ENCODE peak calls at places on chromosome 9, in nine cellular contexts. P is globus pallidus, D is NCI-H1930, R is SK-N-SH, H is uterus, V is ecto neural progenitor cell, Z is foreskin keratinocyte, I is NCI-H82, Q is DMS153. U is an unnamed sample.

GRCh38 chr9:114007991-114008666 is 70.0 kb downstream of the AMBP start:
- DNase-seq in R (no peak), V (peak), I (no peak), Z (no peak), D (no peak), Q (no peak), H (no peak), P (no peak), U (no peak)

GRCh38 chr9:109416135-109416706 is 81.9 kb downstream of the PTPN3 start:
- DNase-seq in R (no peak), P (no peak), Q (no peak), I (no peak), H (no peak), D (no peak), Z (no peak), V (no peak), U (no peak)

GRCh38 chr9:133904371-133905090 is 87.6 kb downstream of the VAV2 start:
- DNase-seq in I (no peak), Q (no peak), H (no peak), P (no peak), V (no peak), Z (no peak), R (no peak), D (no peak), U (no peak)

GRCh38 chr9:127927457-127928231 is 2.9 kb downstream of the PIP5KL1 start:
- DNase-seq in V (peak), P (no peak), I (peak), H (no peak), Q (peak), D (peak), R (no peak), Z (peak), U (no peak)

GRCh38 chr9:21674894-21675293 is 127.5 kb upstream of the MTAP start:
- DNase-seq in V (no peak), Z (peak), P (no peak), Q (no peak), D (no peak), R (no peak), H (no peak), I (no peak), U (no peak)

GRCh38 chr9:6938447-6938846 is 180.7 kb downstream of the KDM4C start:
- DNase-seq in H (no peak), P (no peak), Z (peak), Q (no peak), R (no peak), V (no peak), I (no peak), D (no peak), U (peak)

GRCh38 chr9:106130374-106130773 is 436.0 kb downstream of the TMEM38B start:
- DNase-seq in V (no peak), R (no peak), Q (no peak), P (no peak), I (no peak), D (no peak), Z (no peak), H (no peak), U (no peak)

GRCh38 chr9:112334319-112334828 is 955 bp upstream of the PTBP3 start:
- DNase-seq in P (peak), Z (peak), D (no peak), Q (peak), R (no peak), H (no peak), I (peak), V (no peak), U (peak)

GRCh38 chr9:107269681-107270080 is 13.4 kb upstream of the RAD23B start:
- DNase-seq in R (no peak), H (no peak), P (no peak), V (no peak), Z (no peak), D (no peak), I (no peak), Q (no peak), U (no peak)

GRCh38 chr9:114317665-114318357 is 5.1 kb upstream of the ORM1 start:
- DNase-seq in V (no peak), R (no peak), Q (no peak), H (peak), Z (no peak), D (peak), P (no peak), I (no peak), U (no peak)

GRCh38 chr9:115109486-115109885 is 8.5 kb downstream of the TNC start:
- DNase-seq in D (no peak), Z (peak), R (no peak), H (no peak), I (no peak), Q (no peak), V (no peak), P (no peak), U (no peak)

GRCh38 chr9:130765135-130766030 is 69.7 kb upstream of the ABL1 start:
- DNase-seq in V (peak), Q (no peak), I (no peak), H (no peak), D (no peak), P (no peak), Z (no peak), R (no peak), U (no peak)

GRCh38 chr9:93951655-93952118 is 3.5 kb downstream of the BARX1 start:
- DNase-seq in Z (no peak), R (peak), D (no peak), P (no peak), V (no peak), H (no peak), I (no peak), Q (no peak), U (no peak)

U was measured in cerebellar cortex.